ENCODE peak calls at places on chromosomes 4 and X, in seven cellular contexts. T is WERI-Rb-1; R is colonic mucosa; C is neuronal stem cell; F is IMR-90; G is CD8-positive, alpha-beta memory T cell; E is left lung. M is an unnamed sample.
A peak's percentile ranks its signal among the peaks of the same experiment; 100 is the strongest.

GRCh38 chr4:67980512-67980911 is 17.2 kb upstream of the TMPRSS11A start:
- DNase-seq in R (no peak), T (no peak), C (no peak), E (no peak), F (no peak), G (no peak), M (no peak)

GRCh38 chr4:141571368-141571767 is 65.0 kb upstream of the IL15 start:
- DNase-seq in G (no peak), R (no peak), T (no peak), C (no peak), E (no peak), F (peak; percentile 60), M (no peak)

GRCh38 chrX:50905334-50905733 is 5.2 kb upstream of the BMP15 start:
- DNase-seq in C (no peak), T (no peak), F (no peak), E (no peak), R (peak; percentile 21), G (no peak), M (no peak)

GRCh38 chr4:87896020-87896621 is 63.4 kb downstream of the MEPE start:
- DNase-seq in T (no peak), F (peak; percentile 3), R (no peak), G (no peak), E (peak; percentile 66), C (no peak), M (no peak)

GRCh38 chrX:40530471-40530870 is 50.3 kb upstream of the ATP6AP2 start:
- DNase-seq in F (no peak), R (no peak), G (no peak), T (no peak), C (no peak), E (no peak), M (no peak)

GRCh38 chrX:126064901-126065541 is 101.1 kb downstream of the DCAF12L2 start:
- DNase-seq in C (no peak), F (no peak), G (no peak), E (no peak), T (no peak), R (no peak), M (peak; percentile 10)

GRCh38 chrX:45714864-45715263 is 514.2 kb upstream of the DIPK2B start:
- DNase-seq in F (peak; percentile 71), R (peak; percentile 32), G (no peak), E (no peak), C (no peak), T (no peak), M (no peak)

GRCh38 chrX:48531359-48531954 is 8.1 kb upstream of the TBC1D25 start:
- DNase-seq in G (no peak), E (no peak), R (no peak), T (no peak), C (no peak), F (peak; percentile 69), M (no peak)

GRCh38 chr4:182074842-182075241 is 168.4 kb upstream of the TENM3 start:
- DNase-seq in T (no peak), F (no peak), C (no peak), G (no peak), R (no peak), E (no peak), M (no peak)

GRCh38 chr4:128468485-128468989 is 180.9 kb upstream of the PGRMC2 start:
- DNase-seq in E (peak; percentile 69), C (no peak), R (peak; percentile 83), G (no peak), F (peak; percentile 99), T (no peak), M (no peak)

GRCh38 chr4:98199247-98199646 is 56.0 kb upstream of the STPG2 start:
- DNase-seq in T (no peak), F (no peak), G (no peak), R (no peak), E (no peak), C (no peak), M (peak; percentile 33)

GRCh38 chrX:112043997-112044396 is 38.6 kb downstream of the TRPC5 start:
- DNase-seq in E (no peak), G (no peak), F (peak; percentile 15), R (no peak), T (no peak), C (peak; percentile 8), M (no peak)

GRCh38 chrX:40897768-40898167 is 162.4 kb upstream of the MED14 start:
- DNase-seq in E (no peak), G (no peak), C (no peak), R (no peak), F (no peak), T (peak; percentile 50), M (no peak)

GRCh38 chr4:39407584-39407885 is 805 bp downstream of the KLB start:
- DNase-seq in T (no peak), R (no peak), E (no peak), F (no peak), C (no peak), G (no peak), M (no peak)

GRCh38 chrX:69616520-69617203 is 749 bp downstream of the EDA start:
- DNase-seq in G (peak; percentile 1), T (peak; percentile 13), R (peak; percentile 20), C (no peak), F (no peak), E (peak; percentile 32), M (peak; percentile 6)

GRCh38 chrX:51893931-51894696 is 691 bp downstream of the MAGED1 start:
- DNase-seq in F (peak; percentile 11), R (peak; percentile 28), C (peak; percentile 23), T (no peak), G (no peak), E (no peak), M (no peak)

GRCh38 chr4:100106982-100107381 is 83.3 kb downstream of the DDIT4L start:
- DNase-seq in G (no peak), F (no peak), T (no peak), R (no peak), C (no peak), E (no peak), M (no peak)

GRCh38 chr4:20486433-20486832 is 213.8 kb upstream of the PACRGL start:
- DNase-seq in G (no peak), E (no peak), R (no peak), C (no peak), T (no peak), F (no peak), M (no peak)

GRCh38 chrX:153873282-153874090 is 12.5 kb downstream of the L1CAM start:
- DNase-seq in G (no peak), R (no peak), C (peak; percentile 65), T (peak; percentile 88), E (no peak), F (no peak), M (no peak)

GRCh38 chr4:38023347-38024202 is 63.4 kb downstream of the PTTG2 start:
- DNase-seq in R (no peak), F (no peak), G (no peak), E (no peak), C (no peak), T (no peak), M (no peak)

GRCh38 chr4:38128478-38129451 is 168.6 kb downstream of the PTTG2 start:
- DNase-seq in F (peak; percentile 89), E (no peak), R (peak; percentile 49), C (no peak), G (peak; percentile 51), T (no peak), M (no peak)

GRCh38 chrX:39445336-39445735 is 644.1 kb downstream of the MID1IP1 start:
- DNase-seq in F (no peak), T (peak; percentile 46), C (no peak), G (no peak), E (no peak), R (peak; percentile 41), M (no peak)

GRCh38 chr4:115678425-115678941 is 565.1 kb upstream of the NDST4 start:
- DNase-seq in F (no peak), G (no peak), R (no peak), T (no peak), C (no peak), E (no peak), M (peak; percentile 60)

GRCh38 chr4:176377705-176378302 is 58.0 kb downstream of the SPCS3 start:
- DNase-seq in T (no peak), E (no peak), C (no peak), F (peak; percentile 43), R (no peak), G (no peak), M (no peak)

GRCh38 chr4:992297-993110 is 700 bp downstream of the SLC26A1 start:
- DNase-seq in E (peak; percentile 83), C (no peak), G (no peak), R (peak; percentile 93), F (peak; percentile 30), T (no peak), M (peak; percentile 87)

GRCh38 chr4:108527729-108528128 is 92.6 kb upstream of the RPL34 start:
- DNase-seq in E (no peak), T (no peak), R (no peak), F (no peak), C (no peak), G (no peak), M (no peak)

GRCh38 chrX:121008920-121009319 is 23.4 kb upstream of the CT47A1 start:
- DNase-seq in T (no peak), G (no peak), R (no peak), E (no peak), C (no peak), F (no peak), M (no peak)

GRCh38 chr4:58149404-58150085 is 1039.4 kb upstream of the IGFBP7 start:
- DNase-seq in G (no peak), F (no peak), C (no peak), T (no peak), R (no peak), E (no peak), M (no peak)

GRCh38 chr4:90979551-90979950 is 852.4 kb downstream of the CCSER1 start:
- DNase-seq in T (no peak), R (no peak), C (no peak), G (no peak), F (no peak), E (no peak), M (no peak)

GRCh38 chr4:68498413-68499007 is 51.2 kb downstream of the TMPRSS11E start:
- DNase-seq in T (peak; percentile 58), F (peak; percentile 62), G (no peak), C (peak; percentile 50), E (peak; percentile 34), R (peak; percentile 76), M (no peak)

GRCh38 chr4:118936406-118936805 is 47.8 kb downstream of the SYNPO2 start:
- DNase-seq in C (no peak), G (no peak), E (no peak), R (no peak), F (no peak), T (no peak), M (no peak)
- H3K4me3 ChIP-seq in C (no peak overlapping the region), G (no peak overlapping the region), E (no peak overlapping the region), R (no peak overlapping the region), F (no peak overlapping the region), T (no peak overlapping the region), M (no peak overlapping the region)

GRCh38 chr4:2923678-2924173 is 39.5 kb downstream of the NOP14 start:
- DNase-seq in R (no peak), E (peak; percentile 31), F (no peak), G (no peak), C (no peak), T (no peak), M (peak; percentile 51)
- H3K27me3 ChIP-seq in R (no peaks in the 10 kb centered on the region), E (no peaks in the 10 kb centered on the region), F (no peaks in the 10 kb centered on the region), G (no peaks in the 10 kb centered on the region), C (no peaks in the 10 kb centered on the region), T (no peaks in the 10 kb centered on the region), M (no peaks in the 10 kb centered on the region)

GRCh38 chr4:76571274-76571673 is 136.2 kb downstream of the SHROOM3 start:
- DNase-seq in E (no peak), F (no peak), T (no peak), C (no peak), R (no peak), G (no peak), M (no peak)
- H3K4me3 ChIP-seq in E (no peak overlapping the region), F (no peak overlapping the region), T (no peak overlapping the region), C (no peak overlapping the region), R (no peak overlapping the region), G (no peak overlapping the region), M (no peak overlapping the region)

GRCh38 chrX:17622331-17622730 is 115.0 kb upstream of the SCML1 start:
- DNase-seq in E (no peak), T (no peak), C (no peak), R (no peak), F (no peak), G (no peak), M (no peak)
- H3K27me3 ChIP-seq in E (no peaks in the 10 kb centered on the region), T (peaks cover 3% of the 10 kb centered on the region), C (no peaks in the 10 kb centered on the region), R (no peaks in the 10 kb centered on the region), F (no peaks in the 10 kb centered on the region), G (no peaks in the 10 kb centered on the region), M (no peaks in the 10 kb centered on the region)

M was measured in pancreas.